ENCODE peak calls at places on chromosomes 1 and 21, in nine cellular contexts. L, J, F, V, H, B, U, I and S are unnamed samples.

GRCh38 chr1:225923381-225923691 is 714 bp downstream of the PYCR2 start:
- DNase-seq in J (no peak), L (no peak), B (no peak), V (no peak), H (no peak), F (no peak), I (no peak), U (no peak), S (no peak)

GRCh38 chr1:15618685-15619525 is 1.6 kb downstream of the DDI2 start:
- DNase-seq in H (peak), B (no peak), U (no peak), I (no peak), J (no peak), V (no peak), F (no peak), L (peak), S (no peak)

GRCh38 chr1:7893529-7894180 is 40.8 kb upstream of the UTS2 start:
- DNase-seq in L (peak), U (peak), I (no peak), J (no peak), H (peak), V (no peak), F (peak), B (no peak), S (no peak)

GRCh38 chr1:208031316-208031931 is 120.5 kb upstream of the CD34 start:
- DNase-seq in J (no peak), L (no peak), F (no peak), V (no peak), B (no peak), U (no peak), I (no peak), H (no peak), S (no peak)

GRCh38 chr21:43025636-43026180 is 49.9 kb downstream of the CBS start:
- DNase-seq in V (no peak), B (no peak), L (peak), U (peak), F (peak), I (no peak), H (peak), J (no peak), S (no peak)

GRCh38 chr1:63169057-63169456 is 153.3 kb upstream of the FOXD3 start:
- DNase-seq in B (no peak), J (no peak), H (no peak), F (no peak), U (no peak), L (no peak), I (no peak), V (no peak), S (no peak)

GRCh38 chr1:38598118-38598517 is 261.5 kb downstream of the RRAGC start:
- DNase-seq in V (no peak), U (no peak), J (no peak), H (no peak), L (no peak), B (no peak), I (no peak), F (no peak), S (no peak)

GRCh38 chr1:30879940-30880339 is 28.6 kb downstream of the SDC3 start:
- DNase-seq in H (no peak), U (no peak), V (no peak), B (no peak), F (no peak), J (no peak), I (peak), L (no peak), S (no peak)

GRCh38 chr1:84300991-84301758 is at the start of gene SAMD13:
- DNase-seq in I (no peak), F (peak), H (peak), U (peak), B (no peak), V (peak), L (peak), J (peak), S (peak)

GRCh38 chr1:97379387-97380075 is 541.3 kb downstream of the DPYD start:
- DNase-seq in F (peak), H (peak), V (no peak), B (no peak), I (no peak), U (peak), L (peak), J (no peak), S (no peak)

GRCh38 chr1:197526736-197527371 is 248.4 kb downstream of the DENND1B start:
- DNase-seq in B (no peak), V (no peak), F (no peak), J (no peak), U (peak), H (peak), L (peak), I (no peak), S (no peak)

GRCh38 chr1:21058035-21058793 is 118.5 kb downstream of the EIF4G3 start:
- DNase-seq in I (no peak), H (no peak), V (no peak), B (no peak), F (no peak), L (no peak), J (no peak), U (no peak), S (no peak)

GRCh38 chr21:42219606-42220137 is 732 bp downstream of the ABCG1 start:
- DNase-seq in L (no peak), B (no peak), F (no peak), J (no peak), U (no peak), I (no peak), V (peak), H (peak), S (no peak)

GRCh38 chr21:44556879-44557278 is 1.7 kb downstream of the KRTAP10-3 start:
- DNase-seq in I (no peak), V (no peak), B (no peak), L (no peak), H (no peak), U (no peak), F (no peak), J (no peak), S (no peak)

GRCh38 chr21:29018540-29018939 is 609 bp downstream of the RWDD2B start:
- DNase-seq in J (no peak), B (no peak), V (no peak), H (no peak), I (no peak), U (no peak), F (no peak), L (no peak), S (no peak)

GRCh38 chr21:36589352-36589971 is 109.5 kb upstream of the SIM2 start:
- DNase-seq in H (peak), F (no peak), I (no peak), L (peak), B (no peak), J (no peak), V (no peak), U (peak), S (no peak)

GRCh38 chr1:209685835-209686234 is 10.6 kb downstream of the G0S2 start:
- DNase-seq in L (no peak), F (no peak), I (no peak), B (no peak), J (no peak), V (no peak), H (no peak), U (no peak), S (no peak)

GRCh38 chr1:174766727-174767126 is 233.0 kb upstream of the CACYBP start:
- DNase-seq in F (no peak), B (no peak), V (no peak), H (no peak), L (no peak), U (no peak), J (no peak), I (no peak), S (no peak)

GRCh38 chr1:34549199-34549598 is 205.6 kb upstream of the GJB5 start:
- DNase-seq in B (no peak), F (no peak), H (no peak), L (no peak), U (no peak), I (no peak), V (peak), J (no peak), S (no peak)

GRCh38 chr1:103461171-103462105 is 64.1 kb upstream of the RNPC3 start:
- DNase-seq in L (peak), U (peak), H (peak), B (no peak), I (no peak), V (no peak), F (peak), J (no peak), S (no peak)

GRCh38 chr1:84301759-84302380 is 362 bp downstream of the SAMD13 start:
- DNase-seq in L (no peak), F (no peak), V (no peak), J (no peak), B (no peak), I (no peak), U (no peak), H (no peak), S (no peak)

GRCh38 chr1:201399352-201400126 is 415 bp upstream of the LAD1 start:
- DNase-seq in I (peak), U (no peak), L (no peak), F (no peak), J (no peak), V (peak), H (no peak), B (no peak), S (no peak)

GRCh38 chr1:160759740-160760139 is 20.7 kb downstream of the SLAMF7 start:
- DNase-seq in H (no peak), B (no peak), F (no peak), U (no peak), L (no peak), V (no peak), J (no peak), I (no peak), S (no peak)